ENCODE peak calls at places on chromosomes 7 and 10, in six cellular contexts. R is pancreas, M is kidney, H is upper lobe of right lung, Y is adrenal gland, J is Panc1. P is an unnamed sample. For H3K4me1, the result is how much of the 10 kb centered on the place peaks cover.

GRCh38 chr10:22723783-22724182 is 9.4 kb upstream of the PIP4K2A start:
- DNase-seq in R (no peak), H (no peak), Y (no peak), J (no peak), M (no peak), P (no peak)

GRCh38 chr7:988426-988911 is 5.5 kb downstream of the CYP2W1 start:
- DNase-seq in Y (no peak), M (no peak), J (no peak), R (peak), H (no peak), P (no peak)

GRCh38 chr10:47019546-47019945 is 108.3 kb downstream of the PTPN20 start:
- DNase-seq in R (no peak), Y (no peak), M (no peak), H (no peak), J (no peak), P (no peak)

GRCh38 chr10:87659571-87660483 is at the start of gene PAPSS2:
- DNase-seq in R (peak), H (peak), Y (peak), M (peak), J (no peak), P (peak)

GRCh38 chr7:28641752-28642546 is 229.6 kb downstream of the CREB5 start:
- DNase-seq in M (no peak), H (no peak), J (no peak), Y (no peak), R (no peak), P (no peak)

GRCh38 chr7:64885520-64886240 is 17.4 kb upstream of the ZNF273 start:
- DNase-seq in H (no peak), M (no peak), Y (no peak), R (no peak), J (no peak), P (no peak)

GRCh38 chr7:1533569-1534329 is 3.2 kb downstream of the MAFK start:
- DNase-seq in R (peak), J (peak), M (peak), H (no peak), Y (peak), P (peak)

GRCh38 chr10:76901701-76902100 is 735.9 kb downstream of the KCNMA1 start:
- DNase-seq in J (no peak), H (no peak), Y (no peak), R (no peak), M (no peak), P (no peak)

GRCh38 chr10:30782543-30783461 is 153.2 kb upstream of the LYZL2 start:
- DNase-seq in H (no peak), R (no peak), M (no peak), Y (no peak), J (no peak), P (no peak)

GRCh38 chr7:43308913-43309789 is 196.7 kb downstream of the HECW1 start:
- DNase-seq in J (no peak), H (no peak), Y (no peak), R (no peak), M (no peak), P (no peak)

GRCh38 chr7:28358423-28358868 is 53.9 kb upstream of the CREB5 start:
- DNase-seq in H (no peak), J (peak), Y (peak), R (no peak), M (no peak), P (no peak)

GRCh38 chr7:98656899-98657298 is 39.8 kb downstream of the NPTX2 start:
- DNase-seq in M (no peak), J (no peak), R (no peak), Y (no peak), H (no peak), P (no peak)

GRCh38 chr7:69166979-69167516 is 431.2 kb upstream of the AUTS2 start:
- DNase-seq in R (no peak), H (no peak), J (no peak), M (no peak), Y (no peak), P (no peak)

GRCh38 chr7:142188846-142189245 is 69.0 kb downstream of the PRSS58 start:
- DNase-seq in M (no peak), Y (no peak), H (no peak), J (no peak), R (no peak), P (no peak)

GRCh38 chr7:54729096-54729495 is 29.9 kb downstream of the SEC61G start:
- DNase-seq in M (no peak), J (no peak), H (no peak), Y (no peak), R (no peak), P (no peak)

GRCh38 chr10:75402486-75403143 is 1.1 kb upstream of the ZNF503 start:
- DNase-seq in Y (peak), J (no peak), H (peak), M (peak), R (peak), P (no peak)

GRCh38 chr10:124874-125273 is 10.4 kb upstream of the ZMYND11 start:
- DNase-seq in Y (no peak), J (no peak), H (no peak), M (no peak), R (no peak), P (no peak)

GRCh38 chr10:84395581-84395980 is 67.2 kb downstream of the CCSER2 start:
- DNase-seq in Y (no peak), J (no peak), H (no peak), M (no peak), R (no peak), P (no peak)

GRCh38 chr10:125607689-125608290 is 75.2 kb downstream of the TEX36 start:
- DNase-seq in J (no peak), M (no peak), Y (no peak), H (no peak), R (no peak), P (no peak)

GRCh38 chr7:109939207-109939606 is 1151.7 kb upstream of the LRRN3 start:
- DNase-seq in R (no peak), J (no peak), M (no peak), Y (no peak), H (no peak), P (no peak)

GRCh38 chr10:130902929-130903328 is 408.6 kb downstream of the TCERG1L start:
- DNase-seq in M (no peak), H (no peak), J (no peak), R (no peak), Y (no peak), P (no peak)

GRCh38 chr10:33571616-33572015 is 237.1 kb upstream of the NRP1 start:
- DNase-seq in M (no peak), Y (no peak), R (no peak), H (no peak), J (no peak), P (no peak)

GRCh38 chr7:1065263-1066260 is 21.2 kb downstream of the GPR146 start:
- DNase-seq in R (peak), J (no peak), Y (peak), H (peak), M (peak), P (peak)

GRCh38 chr10:124020871-124021823 is 72.3 kb downstream of the CHST15 start:
- DNase-seq in Y (no peak), H (no peak), M (peak), J (no peak), R (no peak), P (peak)

GRCh38 chr10:20995123-20995978 is 98.2 kb upstream of the NEBL start:
- DNase-seq in Y (no peak), M (no peak), H (no peak), J (no peak), R (no peak), P (no peak)

GRCh38 chr7:44381494-44382220 is 56.3 kb upstream of the CAMK2B start:
- DNase-seq in H (no peak), J (no peak), M (peak), R (no peak), Y (no peak), P (peak)

GRCh38 chr7:29106128-29106988 is 40.0 kb downstream of the CPVL start:
- DNase-seq in Y (peak), H (no peak), J (peak), R (no peak), M (no peak), P (no peak)

GRCh38 chr7:33754933-33755928 is 150.1 kb upstream of the BMPER start:
- DNase-seq in Y (no peak), M (no peak), J (no peak), R (no peak), H (no peak), P (no peak)

GRCh38 chr7:122161628-122162027 is 17.6 kb upstream of the AASS start:
- DNase-seq in H (no peak), M (no peak), Y (no peak), R (no peak), J (no peak), P (no peak)

GRCh38 chr10:67107670-67108069 is 181.8 kb downstream of the LRRTM3 start:
- DNase-seq in Y (no peak), R (peak), M (no peak), H (peak), J (no peak), P (peak)

GRCh38 chr10:72261323-72262018 is 12.3 kb upstream of the DDIT4 start:
- DNase-seq in R (no peak), Y (peak), H (no peak), J (no peak), M (no peak), P (no peak)

GRCh38 chr10:7589748-7590147 is 77.0 kb downstream of the ITIH5 start:
- DNase-seq in Y (no peak), J (no peak), H (no peak), M (no peak), R (no peak), P (peak)

GRCh38 chr7:135645296-135645904 is 16.9 kb upstream of the STMP1 start:
- DNase-seq in J (no peak), R (no peak), M (no peak), H (no peak), Y (no peak), P (no peak)

GRCh38 chr7:155069992-155070827 is at the start of gene HTR5A:
- DNase-seq in M (peak), Y (peak), J (no peak), R (peak), H (peak), P (peak)

GRCh38 chr7:51354434-51354833 is 37.8 kb upstream of the COBL start:
- DNase-seq in Y (no peak), R (no peak), M (no peak), H (no peak), J (no peak), P (no peak)

DNA sequence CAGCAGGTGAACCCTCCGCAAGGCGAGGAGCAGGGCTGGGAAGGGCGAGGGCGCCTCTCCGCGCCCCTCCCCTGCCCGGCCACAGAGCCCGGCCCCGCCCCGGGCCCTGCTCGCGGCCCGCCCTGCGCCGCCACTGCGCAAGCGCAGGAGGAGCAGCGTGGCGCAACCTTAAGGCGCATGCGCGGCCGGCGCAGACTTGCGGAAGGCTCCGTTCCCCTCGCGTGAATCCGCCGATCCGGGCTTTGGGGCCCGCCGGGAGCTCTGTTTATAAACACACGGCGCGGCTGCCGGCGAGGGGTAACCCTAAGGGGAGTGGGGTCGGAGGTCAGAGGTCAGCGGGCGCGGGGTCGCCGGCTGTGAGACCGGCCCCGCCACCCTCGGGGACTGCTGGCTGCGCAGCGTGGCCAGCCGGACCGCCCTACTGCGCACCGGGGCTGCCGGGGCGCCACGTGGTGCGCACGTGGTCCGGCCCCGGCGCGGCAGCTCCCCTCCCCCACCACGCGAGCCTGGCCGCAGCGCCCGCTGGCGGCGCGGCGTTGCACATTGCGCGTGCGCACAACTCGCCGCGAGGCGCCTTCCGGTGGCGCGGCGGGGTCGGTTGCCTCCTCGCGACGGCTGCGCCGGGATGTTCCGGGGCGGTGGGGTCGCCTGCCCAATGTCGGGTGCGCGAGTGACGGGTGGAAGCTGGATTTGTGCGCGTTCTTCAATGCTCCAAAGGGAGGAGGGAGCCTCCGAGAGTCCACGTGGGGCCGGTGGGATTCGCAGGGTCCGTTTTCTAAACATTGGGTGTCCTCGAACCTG is 40.2 kb upstream of the FOXK1 start:
- DNase-seq in H (peak), J (peak), R (peak), M (peak), Y (peak), P (peak)
- TF ChIP-seq CTCF in H (peak), J (peak), R (no peak), M (peak), Y (peak), P (peak)

DNA sequence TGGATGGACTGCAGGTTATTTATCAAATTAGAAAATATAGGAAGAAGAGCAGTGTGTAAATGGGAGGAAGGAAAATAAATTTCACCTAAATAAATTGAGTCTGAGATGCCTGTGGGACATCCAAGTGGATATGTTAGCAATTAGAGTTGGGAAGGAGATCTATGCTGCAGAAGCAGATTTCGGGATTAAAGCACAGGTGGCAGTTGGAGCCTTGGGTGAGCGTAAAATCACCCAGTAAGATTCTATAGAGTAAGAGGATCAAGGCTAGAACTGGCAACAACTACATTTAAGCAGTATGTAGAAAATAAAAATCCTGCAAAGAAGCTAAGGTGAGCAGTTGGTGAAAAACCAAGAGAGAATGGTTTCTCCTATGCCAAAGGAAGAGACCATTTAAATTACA is 8.4 kb downstream of the TRIM4 start:
- DNase-seq in H (no peak), M (no peak), R (no peak), Y (no peak), J (no peak), P (no peak)
- H3K4me1 ChIP-seq in H (under half), M (under half), R (under half), Y (under half), J (under half), P (under half)

GRCh38 chr10:3668276-3668960 is 116.6 kb downstream of the KLF6 start:
- DNase-seq in H (peak), J (no peak), Y (no peak), R (peak), M (peak), P (peak)
- H3K27ac ChIP-seq in H (peak), J (peak), Y (no peak), R (peak), M (no peak), P (peak)

GRCh38 chr10:118625504-118625903 is 30.1 kb upstream of the PRLHR start:
- DNase-seq in M (no peak), R (no peak), H (no peak), Y (no peak), J (no peak), P (no peak)

GRCh38 chr10:118624747-118625146 is 29.3 kb upstream of the PRLHR start:
- DNase-seq in M (no peak), J (no peak), Y (no peak), R (no peak), H (no peak), P (no peak)

GRCh38 chr10:118628397-118628796 is 32.9 kb upstream of the PRLHR start:
- DNase-seq in M (no peak), J (no peak), R (no peak), Y (no peak), H (no peak), P (no peak)

GRCh38 chr10:118629211-118629610 is 33.8 kb upstream of the PRLHR start:
- DNase-seq in R (no peak), H (no peak), J (no peak), Y (no peak), M (no peak), P (no peak)

GRCh38 chr10:118626953-118627352 is 31.5 kb upstream of the PRLHR start:
- DNase-seq in Y (no peak), M (no peak), H (no peak), R (no peak), J (no peak), P (no peak)
- TF ChIP-seq CTCF in Y (no peak), M (no peak), H (no peak), R (no peak), J (peak), P (no peak)

DNA sequence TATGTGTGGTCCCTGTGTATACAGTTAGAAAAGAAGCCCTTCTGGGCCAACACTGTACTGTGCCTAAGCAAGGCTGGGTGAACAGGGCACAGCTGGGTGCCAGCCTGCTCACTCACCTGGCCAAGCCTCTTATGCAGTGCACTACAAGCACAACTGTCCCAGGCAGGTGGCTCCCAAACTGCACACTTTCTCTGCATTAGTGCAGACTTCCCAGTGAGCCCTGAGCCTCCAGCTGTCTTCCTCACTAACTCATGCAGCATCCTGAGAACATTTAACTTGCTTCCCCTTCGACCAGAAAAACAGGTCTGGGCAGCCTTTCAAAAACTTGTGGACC is 21.9 kb downstream of the TMEM72 start:
- DNase-seq in R (no peak), Y (no peak), M (no peak), J (no peak), H (no peak), P (no peak)
- H3K4me1 ChIP-seq in R (under half), Y (under half), M (under half), J (under half), H (under half), P (under half)

GRCh38 chr7:151520419-151521229 is 929 bp upstream of the RHEB start:
- DNase-seq in J (no peak), H (peak), R (peak), Y (peak), M (peak), P (peak)
- H3K27ac ChIP-seq in J (peak), H (peak), R (peak), Y (peak), M (peak), P (peak)

GRCh38 chr10:114303556-114303955 is 64.5 kb downstream of the VWA2 start:
- DNase-seq in M (peak), Y (no peak), H (no peak), R (no peak), J (no peak), P (peak)

GRCh38 chr10:114301951-114302710 is 63.1 kb downstream of the VWA2 start:
- DNase-seq in J (no peak), Y (no peak), R (no peak), M (peak), H (peak), P (peak)

GRCh38 chr10:114304566-114305421 is 65.7 kb downstream of the VWA2 start:
- DNase-seq in M (peak), R (peak), H (peak), Y (peak), J (no peak), P (peak)

GRCh38 chr10:114305521-114305925 is 66.5 kb downstream of the VWA2 start:
- DNase-seq in H (peak), Y (no peak), J (no peak), R (no peak), M (no peak), P (peak)

DNA sequence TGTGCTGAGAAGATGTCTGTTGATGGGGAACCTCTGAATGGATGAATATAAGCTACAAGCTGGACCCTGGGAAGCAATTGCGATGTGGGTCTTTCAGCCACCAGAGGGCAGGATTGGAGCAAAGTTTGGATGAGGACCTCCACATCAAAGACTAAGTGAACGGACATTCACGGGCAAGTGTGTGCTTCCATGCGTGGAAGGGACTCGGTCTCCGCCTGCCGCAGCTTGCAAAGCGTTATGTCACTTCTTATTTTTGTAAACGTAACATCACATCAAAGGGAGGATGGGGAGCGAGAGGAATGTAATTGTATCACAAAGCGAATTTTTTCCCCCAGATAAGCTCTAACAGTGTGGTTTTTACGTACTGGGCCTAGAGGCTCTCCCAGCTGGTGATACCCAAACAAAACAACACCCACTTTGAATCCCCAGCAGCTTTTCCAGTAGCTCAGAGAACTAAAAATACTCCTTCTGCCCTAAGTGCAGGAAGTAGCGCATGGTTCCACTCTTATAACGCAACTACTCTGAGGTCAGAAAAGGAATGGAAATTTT is 65.0 kb downstream of the VWA2 start:
- DNase-seq in R (peak), M (peak), J (peak), H (no peak), Y (peak), P (peak)
- TF ChIP-seq CTCF in R (peak), M (peak), J (peak), H (peak), Y (peak), P (peak)